ENCODE peak calls at places on chromosomes 1 and 21, in four cellular contexts. One of them, this sample, is unnamed. For H3K9me3, the result is how much of the 10 kb centered on the place peaks cover.

GRCh38 chr1:163273766-163274441 is 47.9 kb upstream of the NUF2 start:
- DNase-seq in mammary epithelial cell: no peak
- DNase-seq in vagina: no peak
- DNase-seq in iPS DF 6.9: no peak
- DNase-seq in this sample: no peak

GRCh38 chr1:179809506-179810366 is 66.6 kb downstream of the FAM163A start:
- DNase-seq in mammary epithelial cell: peak
- DNase-seq in vagina: no peak
- DNase-seq in iPS DF 6.9: peak
- DNase-seq in this sample: peak

GRCh38 chr21:45465611-45466329 is 60.8 kb downstream of the COL18A1 start:
- DNase-seq in mammary epithelial cell: no peak
- DNase-seq in vagina: no peak
- DNase-seq in iPS DF 6.9: no peak
- DNase-seq in this sample: no peak

GRCh38 chr1:235018161-235018560 is 110.5 kb downstream of the TOMM20 start:
- DNase-seq in mammary epithelial cell: peak
- DNase-seq in vagina: peak
- DNase-seq in iPS DF 6.9: no peak
- DNase-seq in this sample: peak

GRCh38 chr1:236489710-236490377 is 33.9 kb upstream of the LGALS8 start:
- DNase-seq in mammary epithelial cell: peak
- DNase-seq in vagina: no peak
- DNase-seq in iPS DF 6.9: no peak
- DNase-seq in this sample: no peak

GRCh38 chr1:1000357-1001056 is 610 bp upstream of the HES4 start:
- DNase-seq in mammary epithelial cell: peak
- DNase-seq in vagina: peak
- DNase-seq in iPS DF 6.9: no peak
- DNase-seq in this sample: peak

GRCh38 chr1:233790662-233791371 is 113.7 kb upstream of the SLC35F3 start:
- DNase-seq in mammary epithelial cell: peak
- DNase-seq in vagina: no peak
- DNase-seq in iPS DF 6.9: peak
- DNase-seq in this sample: peak

GRCh38 chr21:22758478-22758877 is 1760.3 kb downstream of the NCAM2 start:
- DNase-seq in mammary epithelial cell: no peak
- DNase-seq in vagina: no peak
- DNase-seq in iPS DF 6.9: no peak
- DNase-seq in this sample: peak

GRCh38 chr1:75764057-75764655 is 21.9 kb upstream of the RABGGTB start:
- DNase-seq in mammary epithelial cell: no peak
- DNase-seq in vagina: no peak
- DNase-seq in iPS DF 6.9: no peak
- DNase-seq in this sample: no peak

GRCh38 chr1:200028586-200029034 is 1.1 kb downstream of the NR5A2 start:
- DNase-seq in mammary epithelial cell: no peak
- DNase-seq in vagina: no peak
- DNase-seq in iPS DF 6.9: no peak
- DNase-seq in this sample: no peak

GRCh38 chr1:77084457-77084856 is 134.8 kb downstream of the PIGK start:
- DNase-seq in mammary epithelial cell: no peak
- DNase-seq in vagina: no peak
- DNase-seq in iPS DF 6.9: no peak
- DNase-seq in this sample: no peak

GRCh38 chr1:210185063-210185462 is 47.5 kb upstream of the SERTAD4 start:
- DNase-seq in mammary epithelial cell: no peak
- DNase-seq in vagina: no peak
- DNase-seq in iPS DF 6.9: no peak
- DNase-seq in this sample: no peak

GRCh38 chr1:46408356-46409062 is 14.4 kb downstream of the FAAH start:
- DNase-seq in mammary epithelial cell: no peak
- DNase-seq in vagina: no peak
- DNase-seq in iPS DF 6.9: no peak
- DNase-seq in this sample: no peak

GRCh38 chr1:163701783-163702182 is 380.0 kb downstream of the NUF2 start:
- DNase-seq in mammary epithelial cell: no peak
- DNase-seq in vagina: no peak
- DNase-seq in iPS DF 6.9: no peak
- DNase-seq in this sample: no peak

GRCh38 chr1:199859525-199859924 is 168.0 kb upstream of the NR5A2 start:
- DNase-seq in mammary epithelial cell: peak
- DNase-seq in vagina: no peak
- DNase-seq in iPS DF 6.9: no peak
- DNase-seq in this sample: peak

GRCh38 chr1:240474133-240474614 is 137.8 kb downstream of the GREM2 start:
- DNase-seq in mammary epithelial cell: no peak
- DNase-seq in vagina: no peak
- DNase-seq in iPS DF 6.9: no peak
- DNase-seq in this sample: no peak

GRCh38 chr1:37926061-37926924 is 20.6 kb downstream of the INPP5B start:
- DNase-seq in mammary epithelial cell: no peak
- DNase-seq in vagina: no peak
- DNase-seq in iPS DF 6.9: no peak
- DNase-seq in this sample: no peak

GRCh38 chr1:192439373-192440025 is 122.7 kb downstream of the RGS21 start:
- DNase-seq in mammary epithelial cell: peak
- DNase-seq in vagina: no peak
- DNase-seq in iPS DF 6.9: no peak
- DNase-seq in this sample: peak

GRCh38 chr1:186845581-186846210 is 16.9 kb downstream of the PLA2G4A start:
- DNase-seq in mammary epithelial cell: no peak
- DNase-seq in vagina: no peak
- DNase-seq in iPS DF 6.9: no peak
- DNase-seq in this sample: no peak

GRCh38 chr1:39490596-39491145 is 765 bp upstream of the BMP8A start:
- DNase-seq in mammary epithelial cell: peak
- DNase-seq in vagina: no peak
- DNase-seq in iPS DF 6.9: no peak
- DNase-seq in this sample: no peak

GRCh38 chr1:179167955-179168354 is 61.5 kb downstream of the ABL2 start:
- DNase-seq in mammary epithelial cell: no peak
- DNase-seq in vagina: no peak
- DNase-seq in iPS DF 6.9: no peak
- DNase-seq in this sample: no peak

GRCh38 chr1:36369061-36369470 is 16.7 kb downstream of the STK40 start:
- DNase-seq in mammary epithelial cell: peak
- DNase-seq in vagina: no peak
- DNase-seq in iPS DF 6.9: peak
- DNase-seq in this sample: peak

GRCh38 chr1:175524003-175524402 is 219.4 kb downstream of the TNR start:
- DNase-seq in mammary epithelial cell: no peak
- DNase-seq in vagina: no peak
- DNase-seq in iPS DF 6.9: no peak
- DNase-seq in this sample: no peak

GRCh38 chr1:27049607-27050006 is 37.0 kb upstream of the TENT5B start:
- DNase-seq in mammary epithelial cell: no peak
- DNase-seq in vagina: no peak
- DNase-seq in iPS DF 6.9: no peak
- DNase-seq in this sample: no peak

GRCh38 chr1:33712176-33712575 is 151.7 kb upstream of the HMGB4 start:
- DNase-seq in mammary epithelial cell: no peak
- DNase-seq in vagina: peak
- DNase-seq in iPS DF 6.9: no peak
- DNase-seq in this sample: no peak

GRCh38 chr1:13543927-13544556 is 30.2 kb upstream of the LRRC38 start:
- DNase-seq in mammary epithelial cell: no peak
- DNase-seq in vagina: no peak
- DNase-seq in iPS DF 6.9: no peak
- DNase-seq in this sample: peak

GRCh38 chr1:21007876-21008275 is 168.8 kb downstream of the EIF4G3 start:
- DNase-seq in mammary epithelial cell: no peak
- DNase-seq in vagina: no peak
- DNase-seq in iPS DF 6.9: no peak
- DNase-seq in this sample: no peak

GRCh38 chr1:212311836-212312497 is 26.8 kb downstream of the PPP2R5A start:
- DNase-seq in mammary epithelial cell: peak
- DNase-seq in vagina: no peak
- DNase-seq in iPS DF 6.9: no peak
- DNase-seq in this sample: no peak

GRCh38 chr1:39395357-39395831 is 96.0 kb upstream of the BMP8A start:
- DNase-seq in mammary epithelial cell: peak
- DNase-seq in vagina: no peak
- DNase-seq in iPS DF 6.9: no peak
- DNase-seq in this sample: peak

GRCh38 chr1:234760303-234760723 is 150.3 kb upstream of the IRF2BP2 start:
- DNase-seq in mammary epithelial cell: no peak
- DNase-seq in vagina: no peak
- DNase-seq in iPS DF 6.9: no peak
- DNase-seq in this sample: no peak

GRCh38 chr1:30912913-30913652 is 4.5 kb upstream of the SDC3 start:
- DNase-seq in mammary epithelial cell: no peak
- DNase-seq in vagina: no peak
- DNase-seq in iPS DF 6.9: no peak
- DNase-seq in this sample: no peak

GRCh38 chr1:108829498-108829916 is 27.4 kb downstream of the AKNAD1 start:
- DNase-seq in mammary epithelial cell: peak
- DNase-seq in vagina: no peak
- DNase-seq in iPS DF 6.9: no peak
- DNase-seq in this sample: peak

GRCh38 chr1:86951430-86951829 is 37.0 kb downstream of the HS2ST1 start:
- DNase-seq in mammary epithelial cell: no peak
- DNase-seq in vagina: no peak
- DNase-seq in iPS DF 6.9: no peak
- DNase-seq in this sample: no peak

GRCh38 chr1:29393451-29393826 is 157.1 kb downstream of the PTPRU start:
- DNase-seq in mammary epithelial cell: no peak
- DNase-seq in vagina: peak
- DNase-seq in iPS DF 6.9: no peak
- DNase-seq in this sample: no peak

GRCh38 chr1:234608720-234609527 is 1.1 kb downstream of the IRF2BP2 start:
- DNase-seq in mammary epithelial cell: peak
- DNase-seq in vagina: no peak
- DNase-seq in iPS DF 6.9: no peak
- DNase-seq in this sample: peak

GRCh38 chr1:59007820-59008598 is 224.2 kb upstream of the JUN start:
- DNase-seq in mammary epithelial cell: no peak
- DNase-seq in vagina: no peak
- DNase-seq in iPS DF 6.9: no peak
- DNase-seq in this sample: no peak

DNA sequence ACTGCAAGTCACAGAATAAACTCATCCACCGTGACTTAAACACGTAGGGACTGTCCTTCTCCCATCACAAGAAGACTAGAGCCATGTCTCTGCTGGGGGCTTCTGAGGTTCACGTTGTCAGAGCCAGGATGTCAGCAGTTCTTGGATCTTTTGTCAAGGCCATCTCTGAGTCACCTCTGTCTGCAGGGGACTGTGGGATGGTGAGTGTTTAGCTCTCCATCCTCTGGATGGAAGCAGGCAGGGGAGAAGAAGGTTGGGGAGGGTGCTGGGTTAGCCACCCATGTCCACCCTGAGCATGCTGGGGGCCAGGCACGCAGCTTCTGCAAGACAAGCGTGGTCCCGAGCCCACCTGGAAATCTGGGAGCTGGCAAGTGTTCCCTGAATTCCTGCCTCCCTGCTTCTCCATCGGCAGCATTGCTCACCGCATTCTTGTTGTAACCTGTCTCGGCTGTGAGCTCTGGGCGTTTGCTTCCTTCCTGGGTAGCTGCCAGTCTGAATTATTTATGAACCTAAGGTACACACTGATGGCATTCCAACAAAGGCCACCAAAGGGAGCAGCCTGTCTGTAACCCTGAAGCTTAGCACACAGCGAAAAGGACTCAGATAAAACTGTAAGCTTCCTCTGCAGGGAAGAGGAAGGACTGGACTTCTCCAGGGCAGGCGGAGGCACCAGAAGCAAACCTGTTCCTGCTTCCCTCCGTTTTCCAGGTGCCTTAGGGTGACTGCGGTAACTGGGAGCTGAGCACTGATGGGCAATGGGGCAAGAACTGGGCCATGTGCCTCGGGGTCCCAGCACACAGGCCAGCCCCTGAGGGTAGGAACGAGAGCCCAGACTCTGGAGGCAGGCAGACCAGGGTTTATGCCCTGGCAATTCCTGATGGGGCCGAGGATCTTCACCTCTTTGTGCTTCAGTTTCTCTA is 88.6 kb downstream of the RIPK4 start:
- DNase-seq in mammary epithelial cell: peak
- DNase-seq in vagina: no peak
- DNase-seq in iPS DF 6.9: no peak
- DNase-seq in this sample: no peak
- H3K4me3 ChIP-seq in mammary epithelial cell: no peak
- H3K4me3 ChIP-seq in vagina: no peak
- H3K4me3 ChIP-seq in iPS DF 6.9: no peak
- H3K4me3 ChIP-seq in this sample: no peak

GRCh38 chr21:26453258-26453657 is 119.8 kb downstream of the CYYR1 start:
- DNase-seq in mammary epithelial cell: no peak
- DNase-seq in vagina: no peak
- DNase-seq in iPS DF 6.9: no peak
- DNase-seq in this sample: no peak
- H3K9me3 ChIP-seq in mammary epithelial cell: under half
- H3K9me3 ChIP-seq in vagina: under half
- H3K9me3 ChIP-seq in iPS DF 6.9: under half
- H3K9me3 ChIP-seq in this sample: under half

GRCh38 chr1:65512383-65512782 is 91.9 kb downstream of the LEPR start:
- DNase-seq in mammary epithelial cell: no peak
- DNase-seq in vagina: no peak
- DNase-seq in iPS DF 6.9: no peak
- DNase-seq in this sample: no peak
- H3K4me3 ChIP-seq in mammary epithelial cell: no peak
- H3K4me3 ChIP-seq in vagina: no peak
- H3K4me3 ChIP-seq in iPS DF 6.9: no peak
- H3K4me3 ChIP-seq in this sample: no peak

GRCh38 chr21:24275613-24276012 is 1331.7 kb downstream of the MRPL39 start:
- DNase-seq in mammary epithelial cell: no peak
- DNase-seq in vagina: no peak
- DNase-seq in iPS DF 6.9: no peak
- DNase-seq in this sample: no peak
- H3K9me3 ChIP-seq in mammary epithelial cell: under half
- H3K9me3 ChIP-seq in vagina: under half
- H3K9me3 ChIP-seq in iPS DF 6.9: under half
- H3K9me3 ChIP-seq in this sample: under half

This sample was measured in MG63.